ENCODE peak calls at places on chromosome 1, in six cellular contexts. L is foreskin fibroblast, P is choroid plexus epithelial cell, W is cardiac fibroblast, E is HFF-Myc, S is IMR-90. F is an unnamed sample.

GRCh38 chr1:77068013-77068412 is 151.2 kb downstream of the PIGK start:
- DNase-seq in L (no peak), S (no peak), P (no peak), E (no peak), W (no peak), F (no peak)

GRCh38 chr1:151653397-151653796 is 41.5 kb downstream of the SNX27 start:
- DNase-seq in L (peak; percentile 62), W (peak; percentile 85), P (peak; percentile 95), S (peak; percentile 62), E (peak; percentile 9), F (peak; percentile 7)

GRCh38 chr1:58397187-58397820 is 149.2 kb downstream of the OMA1 start:
- DNase-seq in E (no peak), W (no peak), S (peak; percentile 80), L (peak; percentile 79), P (peak; percentile 66), F (no peak)

GRCh38 chr1:234969630-234970370 is 158.8 kb downstream of the TOMM20 start:
- DNase-seq in W (peak; percentile 73), P (peak; percentile 84), E (peak; percentile 73), S (peak; percentile 92), L (peak; percentile 72), F (peak; percentile 73)

GRCh38 chr1:10522324-10522860 is 47.6 kb downstream of the PEX14 start:
- DNase-seq in L (no peak), E (no peak), S (no peak), P (no peak), W (no peak), F (no peak)

GRCh38 chr1:93585059-93585966 is 96.3 kb downstream of the BCAR3 start:
- DNase-seq in S (no peak), E (no peak), P (peak; percentile 61), L (peak; percentile 50), W (peak; percentile 85), F (no peak)

GRCh38 chr1:40394456-40395172 is 21.1 kb downstream of the SMAP2 start:
- DNase-seq in W (peak; percentile 43), P (peak; percentile 66), S (peak; percentile 78), L (no peak), E (no peak), F (no peak)

GRCh38 chr1:925532-926421 is 2.1 kb downstream of the SAMD11 start:
- DNase-seq in E (no peak), L (no peak), W (no peak), S (peak; percentile 28), P (peak; percentile 45), F (no peak)

GRCh38 chr1:224205438-224205840 is 22.4 kb downstream of the DEGS1 start:
- DNase-seq in W (peak; percentile 60), P (peak; percentile 65), E (no peak), L (peak; percentile 90), S (peak; percentile 91), F (no peak)

GRCh38 chr1:7584643-7585042 is 186.5 kb upstream of the VAMP3 start:
- DNase-seq in P (no peak), S (no peak), L (no peak), W (no peak), E (no peak), F (no peak)

GRCh38 chr1:225871374-225872074 is 10.7 kb downstream of the TMEM63A start:
- DNase-seq in S (no peak), W (no peak), P (no peak), E (no peak), L (no peak), F (no peak)

GRCh38 chr1:232726048-232726779 is 79.0 kb upstream of the MAP10 start:
- DNase-seq in L (no peak), S (peak; percentile 31), W (peak; percentile 12), P (no peak), E (no peak), F (no peak)

DNA sequence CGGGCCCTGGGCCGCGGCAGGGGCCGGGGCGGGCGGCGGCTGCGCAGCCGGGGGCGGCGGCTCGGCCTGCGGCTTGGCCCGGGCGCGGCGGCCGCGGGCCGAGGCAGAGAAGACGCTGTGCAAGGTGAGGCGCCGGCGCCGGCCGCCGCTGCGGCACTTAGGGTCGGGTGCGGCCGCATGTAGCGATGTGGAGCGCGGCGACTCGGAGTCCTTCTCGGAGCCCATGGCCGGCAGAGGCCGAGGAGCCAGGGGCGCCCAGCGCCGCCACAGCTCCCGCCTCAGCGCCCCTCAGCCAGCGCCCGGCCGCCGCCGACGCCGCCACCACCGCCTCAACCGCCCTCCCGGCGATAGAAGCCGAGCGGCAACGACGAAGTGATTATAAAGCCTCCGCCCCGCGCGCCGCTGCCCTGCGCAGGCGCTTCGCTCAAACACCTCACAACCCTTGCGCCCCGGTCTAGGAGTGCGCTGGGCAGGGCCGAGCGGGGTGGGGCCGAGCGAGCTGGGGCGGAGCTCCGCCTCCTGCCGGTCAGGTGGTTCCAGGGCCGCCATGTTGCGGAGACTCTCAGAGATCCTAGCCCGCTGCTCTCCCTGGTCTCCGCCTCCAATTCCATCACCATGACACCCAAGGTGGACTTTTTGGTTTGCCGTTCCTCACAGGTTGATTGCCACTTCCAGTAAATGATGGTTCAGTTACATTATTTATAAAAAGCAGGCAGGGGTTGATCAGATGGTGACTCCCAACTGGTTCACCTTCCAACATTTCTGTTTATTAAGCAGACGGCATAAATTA is at the start of gene RNF19B:
- DNase-seq in W (peak; percentile 95), E (peak; percentile 62), L (peak; percentile 92), S (peak; percentile 89), P (peak; percentile 95), F (peak; percentile 73)
- TF ChIP-seq CTCF in W (no peak), E (no peak), L (no peak), S (no peak), P (no peak), F (no peak)

DNA sequence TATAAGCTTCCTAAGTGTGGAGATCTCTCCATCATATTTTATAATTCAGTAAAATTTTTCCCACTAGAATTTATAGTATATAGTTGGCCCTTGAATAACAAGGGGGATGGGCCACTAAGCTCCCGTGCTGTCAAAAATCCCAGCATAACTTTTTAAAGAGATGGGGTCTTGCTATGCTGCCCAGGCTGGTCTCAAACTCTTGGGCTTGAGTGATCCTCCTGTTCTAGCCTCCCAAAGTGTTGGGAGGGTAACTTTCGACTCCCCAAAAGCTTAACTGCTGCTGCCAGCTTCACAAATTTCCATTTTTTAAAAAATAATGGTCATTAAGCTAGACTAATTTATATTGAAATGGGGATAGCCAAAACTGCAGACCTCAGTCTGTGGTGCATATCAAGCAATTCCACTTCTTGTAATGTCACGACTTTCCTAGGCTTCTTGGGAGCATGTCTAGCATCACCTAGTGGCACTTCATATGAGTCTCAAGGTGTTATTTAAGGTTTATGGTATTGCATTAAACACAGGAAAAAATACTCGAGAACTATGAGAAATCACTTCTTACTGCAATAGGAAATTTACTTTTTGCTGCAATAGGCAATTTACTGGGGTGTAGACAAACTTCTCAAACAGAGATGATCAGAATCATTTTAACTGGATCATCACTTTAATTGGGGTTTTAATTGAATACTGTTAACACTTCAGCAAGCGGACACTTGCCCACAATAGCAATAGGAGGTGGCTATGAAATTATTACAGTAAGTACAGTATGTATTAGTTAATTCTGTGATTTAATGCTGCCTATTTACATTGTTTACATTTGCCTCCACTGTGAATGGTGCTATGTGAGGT is 19.3 kb upstream of the ACTA1 start:
- DNase-seq in E (no peak), W (peak; percentile 47), L (no peak), P (peak; percentile 68), S (peak; percentile 50), F (no peak)
- TF ChIP-seq CTCF in E (peak; percentile 33), W (peak; percentile 53), L (peak; percentile 43), P (peak; percentile 74), S (peak; percentile 50), F (peak; percentile 60)

GRCh38 chr1:81758213-81758612 is 42.5 kb upstream of the ADGRL2 start:
- DNase-seq in P (peak; percentile 5), W (peak; percentile 20), L (no peak), E (no peak), S (no peak), F (no peak)

GRCh38 chr1:81757398-81758020 is 43.2 kb upstream of the ADGRL2 start:
- DNase-seq in S (no peak), E (no peak), L (peak; percentile 10), W (peak; percentile 14), P (no peak), F (peak; percentile 31)

GRCh38 chr1:81756872-81757271 is 43.9 kb upstream of the ADGRL2 start:
- DNase-seq in S (peak; percentile 6), E (no peak), L (peak; percentile 4), P (peak; percentile 64), W (peak; percentile 57), F (no peak)

DNA sequence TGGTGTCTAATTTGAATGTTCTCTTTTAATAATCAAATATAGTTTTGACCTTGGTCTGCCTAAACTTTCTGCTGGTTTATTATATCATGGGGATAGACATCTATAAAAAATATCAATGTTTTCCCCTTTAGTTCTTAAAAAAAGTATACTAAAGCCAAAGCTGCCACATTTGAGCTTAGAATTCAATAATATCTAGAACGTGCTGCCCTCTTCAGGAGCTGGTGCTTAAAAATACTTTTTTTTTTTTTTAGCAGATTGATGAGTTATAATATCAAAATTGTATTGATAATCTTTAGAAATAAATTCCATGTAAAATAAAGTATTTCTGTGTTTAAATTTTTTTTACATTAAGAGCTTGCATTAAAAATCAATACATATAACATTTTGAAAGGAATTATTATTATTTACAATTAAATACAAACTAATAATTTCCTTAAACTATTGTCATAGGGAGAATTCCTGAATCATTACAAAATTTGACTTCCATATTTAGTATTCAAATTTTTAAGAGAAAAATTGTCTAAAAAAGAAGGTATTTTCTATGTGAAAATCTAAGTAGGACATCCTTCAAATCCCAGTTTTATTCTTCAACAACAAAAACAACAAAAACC is 40.1 kb upstream of the ADGRL2 start:
- DNase-seq in S (peak; percentile 45), W (peak; percentile 67), L (peak; percentile 10), E (no peak), P (peak; percentile 67), F (peak; percentile 18)
- TF ChIP-seq CTCF in S (peak; percentile 54), W (peak; percentile 41), L (peak; percentile 38), E (peak; percentile 14), P (peak; percentile 61), F (peak; percentile 49)

GRCh38 chr1:171081994-171082295 is 8.8 kb upstream of the FMO3 start:
- DNase-seq in E (no peak), L (no peak), W (no peak), S (no peak), P (no peak), F (no peak)

GRCh38 chr1:171084879-171085278 is 5.8 kb upstream of the FMO3 start:
- DNase-seq in E (no peak), S (no peak), P (no peak), W (no peak), L (no peak), F (no peak)

GRCh38 chr1:171084091-171084490 is 6.6 kb upstream of the FMO3 start:
- DNase-seq in P (no peak), E (no peak), S (no peak), L (no peak), W (no peak), F (no peak)

GRCh38 chr1:171083222-171083621 is 7.5 kb upstream of the FMO3 start:
- DNase-seq in W (no peak), L (no peak), P (no peak), E (no peak), S (no peak), F (no peak)

DNA sequence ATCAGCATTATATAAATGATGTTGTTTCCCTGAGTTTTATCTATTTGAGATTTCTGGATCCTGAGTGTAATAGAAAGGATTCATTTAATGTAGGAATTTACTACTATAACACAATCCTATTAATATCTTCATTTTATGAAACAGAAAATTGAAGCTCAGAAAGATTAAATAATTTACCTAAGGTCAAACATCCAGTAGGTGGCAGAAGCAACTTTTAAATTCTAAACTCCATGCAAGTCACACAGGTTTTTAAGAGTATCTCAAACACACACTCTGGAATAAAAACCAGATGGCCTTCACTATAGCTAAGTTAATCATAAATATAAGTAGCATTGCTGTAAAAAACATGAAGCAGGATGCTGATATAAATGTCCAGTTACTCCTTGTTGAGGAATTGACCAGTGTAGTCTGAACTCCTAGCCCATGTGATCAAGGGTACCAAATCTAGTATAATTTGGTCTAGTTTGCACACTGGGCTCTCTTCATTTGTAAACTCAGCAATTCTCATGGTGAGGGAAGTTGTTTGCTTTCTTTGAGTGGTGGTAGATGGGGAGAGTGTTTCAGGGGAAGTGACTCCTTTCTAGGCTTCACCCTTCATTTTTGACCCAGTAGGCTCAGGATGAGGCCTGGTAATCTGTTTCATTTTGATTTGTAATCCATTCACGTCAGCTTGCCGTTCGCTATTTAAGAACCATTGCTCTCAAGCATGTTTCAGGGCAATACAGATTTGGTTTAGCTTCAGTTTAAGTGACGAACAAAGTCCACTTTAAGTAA is 9.3 kb upstream of the FMO3 start:
- DNase-seq in P (peak; percentile 79), W (peak; percentile 86), L (peak; percentile 35), S (peak; percentile 64), E (peak; percentile 61), F (peak; percentile 40)
- TF ChIP-seq CTCF in P (peak; percentile 52), W (peak; percentile 20), L (peak; percentile 17), S (peak; percentile 65), E (no peak), F (peak; percentile 40)